ENCODE peak calls at places on chromosome 2, in ten cellular contexts. U is coronary artery; F is kidney tubule cell; W is stimulated activated CD4-positive, alpha-beta T cell treated with anti-CD3 and anti-CD28 coated beads, Interleukin-4, amount 100 ng/mL, for 1 hour; M is activated CD4-positive, alpha-beta T cell treated with anti-CD3 and anti-CD28 coated beads for 1 hour; P is activated gamma-delta T cell treated with anti-CD3 and anti-CD28 coated beads, Interleukin-2, amount 50 U/mL, for 16 hours; A is T-helper 2 cell treated with Interferon-gamma antibody and Interleukin-4, amounts not matched to agents 5 μg/mL and 100 μg/mL, for 36 hours; L is stromal cell of bone marrow; Q is NCI-H1048; S is amygdala. C is an unnamed sample.

GRCh38 chr2:13193900-13194299 is 477.2 kb downstream of the TRIB2 start:
- DNase-seq in U (no peak), F (peak), W (no peak), M (no peak), P (no peak), A (no peak), L (peak), Q (peak), S (no peak), C (no peak)

GRCh38 chr2:38443021-38443541 is 66.0 kb upstream of the ATL2 start:
- DNase-seq in U (no peak), F (peak), W (no peak), M (no peak), P (no peak), A (no peak), L (no peak), Q (no peak), S (no peak), C (no peak)

GRCh38 chr2:65355190-65355831 is 77.1 kb downstream of the SPRED2 start:
- DNase-seq in U (no peak), F (peak), W (no peak), M (no peak), P (no peak), A (no peak), L (no peak), Q (no peak), S (no peak), C (no peak)

GRCh38 chr2:10918661-10919414 is 7.1 kb downstream of the KCNF1 start:
- DNase-seq in U (no peak), F (no peak), W (no peak), M (no peak), P (no peak), A (no peak), L (no peak), Q (no peak), S (no peak), C (no peak)

GRCh38 chr2:120489023-120489422 is 143.1 kb downstream of the INHBB start:
- DNase-seq in U (no peak), F (no peak), W (no peak), M (no peak), P (no peak), A (no peak), L (no peak), Q (no peak), S (no peak), C (no peak)

GRCh38 chr2:205815645-205816044 is 133.3 kb downstream of the NRP2 start:
- DNase-seq in U (no peak), F (no peak), W (no peak), M (no peak), P (no peak), A (no peak), L (no peak), Q (no peak), S (no peak), C (no peak)

GRCh38 chr2:204730588-204730987 is 185.3 kb downstream of the PARD3B start:
- DNase-seq in U (no peak), F (no peak), W (no peak), M (no peak), P (no peak), A (no peak), L (no peak), Q (no peak), S (no peak), C (no peak)

GRCh38 chr2:445896-446295 is 158.0 kb upstream of the ALKAL2 start:
- DNase-seq in U (no peak), F (no peak), W (no peak), M (no peak), P (no peak), A (no peak), L (no peak), Q (no peak), S (no peak), C (no peak)

GRCh38 chr2:120470041-120470716 is 124.2 kb downstream of the INHBB start:
- DNase-seq in U (peak), F (peak), W (no peak), M (no peak), P (no peak), A (no peak), L (peak), Q (no peak), S (no peak), C (no peak)

GRCh38 chr2:79235135-79235534 is 75.6 kb upstream of the REG3A start:
- DNase-seq in U (no peak), F (peak), W (no peak), M (no peak), P (no peak), A (no peak), L (no peak), Q (no peak), S (no peak), C (no peak)

GRCh38 chr2:202096736-202097135 is 23.7 kb downstream of the KIAA2012 start:
- DNase-seq in U (no peak), F (peak), W (no peak), M (no peak), P (no peak), A (no peak), L (no peak), Q (no peak), S (no peak), C (no peak)

GRCh38 chr2:180572346-180572745 is 408.1 kb upstream of the UBE2E3 start:
- DNase-seq in U (no peak), F (no peak), W (no peak), M (no peak), P (no peak), A (no peak), L (no peak), Q (no peak), S (no peak), C (no peak)

GRCh38 chr2:237665713-237666143 is 38.3 kb downstream of the LRRFIP1 start:
- DNase-seq in U (no peak), F (peak), W (no peak), M (no peak), P (no peak), A (no peak), L (no peak), Q (no peak), S (no peak), C (no peak)

GRCh38 chr2:1633936-1634587 is 110.3 kb downstream of the PXDN start:
- DNase-seq in U (peak), F (no peak), W (no peak), M (no peak), P (no peak), A (no peak), L (no peak), Q (no peak), S (no peak), C (no peak)

GRCh38 chr2:56981554-56981953 is 797.8 kb downstream of the CCDC85A start:
- DNase-seq in U (no peak), F (peak), W (no peak), M (no peak), P (no peak), A (no peak), L (no peak), Q (no peak), S (no peak), C (no peak)

GRCh38 chr2:120596990-120597594 is 138.6 kb upstream of the GLI2 start:
- DNase-seq in U (no peak), F (no peak), W (no peak), M (no peak), P (no peak), A (no peak), L (peak), Q (no peak), S (no peak), C (no peak)

GRCh38 chr2:240629419-240629967 is 4.2 kb downstream of the GPR35 start:
- DNase-seq in U (peak), F (no peak), W (no peak), M (peak), P (no peak), A (no peak), L (no peak), Q (no peak), S (no peak), C (no peak)

GRCh38 chr2:136024616-136025015 is 39.2 kb upstream of the DARS1 start:
- DNase-seq in U (no peak), F (no peak), W (no peak), M (no peak), P (no peak), A (no peak), L (no peak), Q (no peak), S (no peak), C (no peak)

GRCh38 chr2:12304494-12305228 is 412.1 kb upstream of the TRIB2 start:
- DNase-seq in U (no peak), F (no peak), W (no peak), M (no peak), P (no peak), A (no peak), L (no peak), Q (no peak), S (no peak), C (no peak)

GRCh38 chr2:189633392-189633811 is 27.9 kb upstream of the ASNSD1 start:
- DNase-seq in U (no peak), F (no peak), W (no peak), M (no peak), P (no peak), A (no peak), L (no peak), Q (no peak), S (no peak), C (no peak)

GRCh38 chr2:168635065-168635577 is 167.3 kb upstream of the NOSTRIN start:
- DNase-seq in U (no peak), F (no peak), W (no peak), M (no peak), P (no peak), A (no peak), L (no peak), Q (no peak), S (no peak), C (no peak)

GRCh38 chr2:234291765-234292204 is 205.1 kb downstream of the ARL4C start:
- DNase-seq in U (no peak), F (peak), W (no peak), M (no peak), P (no peak), A (peak), L (no peak), Q (no peak), S (no peak), C (no peak)

GRCh38 chr2:175156534-175156933 is 11.5 kb downstream of the ATF2 start:
- DNase-seq in U (no peak), F (no peak), W (no peak), M (no peak), P (no peak), A (no peak), L (no peak), Q (no peak), S (no peak), C (no peak)

GRCh38 chr2:162929571-162929970 is 91.0 kb upstream of the KCNH7 start:
- DNase-seq in U (no peak), F (peak), W (no peak), M (no peak), P (no peak), A (no peak), L (no peak), Q (no peak), S (no peak), C (no peak)

GRCh38 chr2:66110071-66110470 is 324.9 kb upstream of the MEIS1 start:
- DNase-seq in U (no peak), F (no peak), W (no peak), M (no peak), P (no peak), A (no peak), L (no peak), Q (no peak), S (no peak), C (no peak)